ENCODE peak calls at places on chromosomes 3 and 15, in six cellular contexts. N is WTC11, E is GM23338, B is HepG2, A is GM12878, L is H1. I is an unnamed sample.

GRCh38 chr3:113084777-113085176 is 94.0 kb downstream of the GTPBP8 start:
- DNase-seq in N (no peak), E (no peak), B (no peak), A (no peak), L (no peak), I (no peak)

GRCh38 chr3:69665026-69665739 is 74.1 kb upstream of the MITF start:
- DNase-seq in N (no peak), E (no peak), B (no peak), A (no peak), L (no peak), I (peak)

GRCh38 chr3:177753498-177754155 is 556.3 kb upstream of the TBL1XR1 start:
- DNase-seq in N (no peak), E (no peak), B (no peak), A (no peak), L (no peak), I (no peak)

GRCh38 chr15:31267161-31268107 is 59.2 kb upstream of the KLF13 start:
- DNase-seq in N (peak), E (no peak), B (no peak), A (no peak), L (no peak), I (no peak)

GRCh38 chr15:52466134-52466701 is 62.5 kb downstream of the MYO5A start:
- DNase-seq in N (peak), E (peak), B (no peak), A (peak), L (no peak), I (no peak)

GRCh38 chr3:15337963-15338362 is 5.6 kb upstream of the SH3BP5 start:
- DNase-seq in N (no peak), E (no peak), B (no peak), A (no peak), L (no peak), I (no peak)

GRCh38 chr15:72728821-72729220 is 42.8 kb downstream of the BBS4 start:
- DNase-seq in N (no peak), E (no peak), B (no peak), A (no peak), L (no peak), I (no peak)

GRCh38 chr3:72803573-72803972 is 44.7 kb downstream of the SHQ1 start:
- DNase-seq in N (no peak), E (no peak), B (no peak), A (no peak), L (no peak), I (no peak)

GRCh38 chr3:55203006-55203405 is 275.1 kb upstream of the LRTM1 start:
- DNase-seq in N (no peak), E (no peak), B (no peak), A (no peak), L (no peak), I (no peak)

GRCh38 chr15:83971967-83972366 is 263.6 kb upstream of the GOLGA6L4 start:
- DNase-seq in N (no peak), E (no peak), B (no peak), A (no peak), L (no peak), I (no peak)

GRCh38 chr3:54863806-54864205 is 64.1 kb downstream of the LRTM1 start:
- DNase-seq in N (no peak), E (no peak), B (no peak), A (no peak), L (no peak), I (no peak)

GRCh38 chr3:45986303-45986982 is 9.2 kb downstream of the FYCO1 start:
- DNase-seq in N (no peak), E (no peak), B (peak), A (no peak), L (no peak), I (peak)

GRCh38 chr15:88658972-88659931 is 20.4 kb downstream of the ISG20 start:
- DNase-seq in N (no peak), E (no peak), B (no peak), A (no peak), L (no peak), I (no peak)

GRCh38 chr3:188914556-188914955 is 257.2 kb upstream of the TPRG1 start:
- DNase-seq in N (no peak), E (no peak), B (no peak), A (no peak), L (no peak), I (no peak)

GRCh38 chr3:13278783-13279531 is 141.2 kb downstream of the NUP210 start:
- DNase-seq in N (no peak), E (no peak), B (no peak), A (no peak), L (no peak), I (no peak)

GRCh38 chr3:12658593-12659058 is 5.3 kb downstream of the RAF1 start:
- DNase-seq in N (no peak), E (no peak), B (no peak), A (no peak), L (no peak), I (no peak)

GRCh38 chr3:189824629-189825312 is 193.6 kb downstream of the TP63 start:
- DNase-seq in N (no peak), E (no peak), B (no peak), A (no peak), L (no peak), I (no peak)

GRCh38 chr3:11136871-11137626 is 17.2 kb upstream of the HRH1 start:
- DNase-seq in N (no peak), E (peak), B (peak), A (no peak), L (no peak), I (peak)

GRCh38 chr3:196287066-196287404 is 491 bp downstream of the PCYT1A start:
- DNase-seq in N (no peak), E (peak), B (no peak), A (no peak), L (no peak), I (no peak)

GRCh38 chr3:79538-79937 is 117.0 kb upstream of the CHL1 start:
- DNase-seq in N (no peak), E (no peak), B (no peak), A (no peak), L (no peak), I (no peak)

DNA sequence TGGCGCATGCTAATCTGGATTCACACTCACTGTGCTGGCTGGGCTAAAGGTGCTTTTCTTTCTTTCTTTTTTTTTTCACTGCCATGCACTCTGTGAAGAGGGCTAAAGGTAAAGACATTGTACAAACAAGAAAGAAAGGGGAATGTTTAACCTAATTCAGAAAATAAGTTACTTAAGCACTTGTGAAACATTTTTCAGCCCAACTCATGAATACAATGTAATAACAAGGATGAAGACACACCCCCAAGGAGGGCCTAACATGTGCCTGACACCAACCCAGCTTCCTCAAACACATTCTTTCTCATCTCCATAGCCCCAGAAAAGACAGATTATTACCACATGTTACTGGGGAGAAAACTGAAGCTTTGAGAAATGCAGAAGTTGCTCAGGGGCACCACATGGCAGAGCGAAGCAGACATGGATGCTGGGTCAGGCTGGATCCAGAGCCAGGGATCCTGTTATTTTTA is 5.7 kb downstream of the STIMATE start:
- DNase-seq in N (no peak), E (no peak), B (peak), A (no peak), L (no peak), I (no peak)
- TF ChIP-seq CREB1 in N (no peak), E (no peak), B (no peak), A (no peak), L (no peak), I (no peak)

GRCh38 chr3:123421353-123422174 is 27.3 kb downstream of the ADCY5 start:
- DNase-seq in N (no peak), E (no peak), B (no peak), A (no peak), L (no peak), I (no peak)
- TF ChIP-seq CREB1 in N (no peak), E (no peak), B (peak), A (no peak), L (no peak), I (no peak)

GRCh38 chr15:28104326-28104725 is 5.2 kb upstream of the OCA2 start:
- DNase-seq in N (no peak), E (peak), B (no peak), A (no peak), L (no peak), I (no peak)
- TF ChIP-seq CREB1 in N (no peak), E (no peak), B (no peak), A (no peak), L (no peak), I (no peak)

GRCh38 chr3:109028753-109029152 is 75.1 kb upstream of the GUCA1C start:
- DNase-seq in N (no peak), E (no peak), B (no peak), A (no peak), L (no peak), I (no peak)
- TF ChIP-seq CREB1 in N (no peak), E (no peak), B (no peak), A (no peak), L (no peak), I (no peak)